ENCODE peak calls at places on chromosomes 12 and 14, in eight cellular contexts. W is NB4, Q is prostate gland, H is heart left ventricle, G is ovary, B is thyroid gland, F is right lobe of liver, R is endothelial cell of umbilical vein. S is an unnamed sample.

GRCh38 chr12:18479266-18479665 is 217.9 kb downstream of the PIK3C2G start:
- DNase-seq in R (no peak), G (no peak), B (no peak), W (no peak), Q (no peak), H (no peak), F (no peak), S (no peak)

GRCh38 chr12:131910302-131911110 is 16.1 kb downstream of the ULK1 start:
- DNase-seq in H (no peak), G (peak), W (no peak), Q (no peak), F (no peak), B (no peak), R (no peak), S (no peak)

GRCh38 chr12:100661300-100661951 is 87.9 kb downstream of the GAS2L3 start:
- DNase-seq in G (no peak), W (no peak), H (no peak), B (no peak), R (peak), F (no peak), Q (no peak), S (no peak)

GRCh38 chr12:122021822-122022392 is at the start of gene BCL7A:
- DNase-seq in W (peak), Q (peak), R (peak), F (peak), H (peak), G (peak), B (peak), S (peak)

GRCh38 chr12:130563322-130563721 is 152.8 kb downstream of the RIMBP2 start:
- DNase-seq in B (no peak), H (no peak), Q (no peak), W (no peak), G (no peak), F (no peak), R (no peak), S (no peak)

GRCh38 chr14:54637270-54637669 is 70.3 kb downstream of the SAMD4A start:
- DNase-seq in R (no peak), Q (no peak), H (no peak), F (no peak), G (no peak), W (no peak), B (peak), S (no peak)

GRCh38 chr14:66483322-66483721 is 2.8 kb upstream of the CCDC196 start:
- DNase-seq in R (no peak), H (no peak), B (peak), F (peak), G (no peak), W (peak), Q (no peak), S (no peak)

GRCh38 chr12:65015850-65016249 is 105.3 kb downstream of the WIF1 start:
- DNase-seq in B (no peak), H (no peak), G (no peak), Q (no peak), R (no peak), W (no peak), F (no peak), S (no peak)

GRCh38 chr12:946656-947055 is 2.8 kb downstream of the RAD52 start:
- DNase-seq in W (peak), Q (no peak), G (no peak), F (no peak), B (no peak), R (no peak), H (no peak), S (no peak)

GRCh38 chr12:948238-948637 is 1.3 kb downstream of the RAD52 start:
- DNase-seq in G (no peak), R (no peak), Q (no peak), H (no peak), B (peak), W (no peak), F (no peak), S (no peak)

GRCh38 chr12:951166-951565 is 1.7 kb upstream of the RAD52 start:
- DNase-seq in F (no peak), G (no peak), Q (no peak), R (no peak), H (no peak), W (no peak), B (no peak), S (no peak)

GRCh38 chr12:946212-946611 is 3.3 kb downstream of the RAD52 start:
- DNase-seq in R (no peak), Q (no peak), W (peak), H (no peak), G (no peak), B (no peak), F (no peak), S (no peak)

GRCh38 chr12:949337-950099 is at the start of gene RAD52:
- DNase-seq in Q (peak), R (peak), G (peak), H (peak), W (peak), B (peak), F (peak), S (peak)
- TF ChIP-seq POLR2A in Q (peak), R (no peak), G (peak), H (no peak), W (peak), B (peak), F (peak), S (peak)

GRCh38 chr12:48924617-48925217 is 575 bp downstream of the FKBP11 start:
- DNase-seq in B (peak), R (peak), Q (peak), F (peak), G (peak), W (no peak), H (peak), S (peak)

GRCh38 chr12:48927261-48927660 is 2.0 kb upstream of the FKBP11 start:
- DNase-seq in R (no peak), Q (no peak), W (no peak), B (no peak), H (no peak), F (no peak), G (no peak), S (no peak)

GRCh38 chr12:48929551-48929950 is 4.3 kb upstream of the FKBP11 start:
- DNase-seq in G (no peak), F (no peak), Q (no peak), B (no peak), H (no peak), R (no peak), W (no peak), S (no peak)

GRCh38 chr12:48923117-48923516 is 2.2 kb downstream of the FKBP11 start:
- DNase-seq in R (no peak), G (no peak), F (no peak), Q (no peak), B (no peak), W (no peak), H (no peak), S (no peak)

DNA sequence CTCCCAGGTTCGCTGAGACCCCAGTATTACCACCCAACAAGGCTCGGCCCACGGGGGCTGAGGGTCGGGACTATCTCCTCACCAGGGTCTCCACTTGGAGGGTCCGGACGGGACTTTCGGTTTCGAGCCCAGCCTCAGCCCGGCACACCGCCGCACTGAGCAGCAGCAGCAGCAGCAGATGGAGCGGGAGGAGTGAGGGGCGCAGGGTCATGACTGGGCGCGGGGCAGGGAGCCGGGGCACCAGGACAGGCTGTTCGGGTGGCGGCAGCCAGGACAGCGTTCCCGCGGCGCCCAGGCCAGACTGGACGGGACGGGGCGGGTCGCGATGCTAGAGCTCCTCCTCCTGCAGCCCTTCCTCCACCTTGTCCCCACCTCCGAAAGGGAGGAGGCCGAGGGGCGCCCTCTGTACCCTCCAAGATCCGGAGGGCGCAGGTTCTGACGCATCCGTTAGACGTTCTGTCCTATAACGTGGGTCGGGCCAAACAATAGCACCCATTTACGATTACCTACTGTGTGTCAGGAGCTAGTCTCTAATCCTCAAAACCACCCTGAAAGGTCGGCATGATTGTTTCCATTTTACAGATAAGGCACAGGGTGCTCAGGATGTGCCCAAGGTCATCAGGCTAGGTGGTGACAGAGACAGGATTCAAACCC is at the start of gene FKBP11:
- DNase-seq in G (peak), B (peak), W (no peak), F (peak), Q (peak), H (peak), R (peak), S (peak)
- TF ChIP-seq POLR2A in G (no peak), B (peak), W (no peak), F (peak), Q (peak), H (no peak), R (peak), S (no peak)

DNA sequence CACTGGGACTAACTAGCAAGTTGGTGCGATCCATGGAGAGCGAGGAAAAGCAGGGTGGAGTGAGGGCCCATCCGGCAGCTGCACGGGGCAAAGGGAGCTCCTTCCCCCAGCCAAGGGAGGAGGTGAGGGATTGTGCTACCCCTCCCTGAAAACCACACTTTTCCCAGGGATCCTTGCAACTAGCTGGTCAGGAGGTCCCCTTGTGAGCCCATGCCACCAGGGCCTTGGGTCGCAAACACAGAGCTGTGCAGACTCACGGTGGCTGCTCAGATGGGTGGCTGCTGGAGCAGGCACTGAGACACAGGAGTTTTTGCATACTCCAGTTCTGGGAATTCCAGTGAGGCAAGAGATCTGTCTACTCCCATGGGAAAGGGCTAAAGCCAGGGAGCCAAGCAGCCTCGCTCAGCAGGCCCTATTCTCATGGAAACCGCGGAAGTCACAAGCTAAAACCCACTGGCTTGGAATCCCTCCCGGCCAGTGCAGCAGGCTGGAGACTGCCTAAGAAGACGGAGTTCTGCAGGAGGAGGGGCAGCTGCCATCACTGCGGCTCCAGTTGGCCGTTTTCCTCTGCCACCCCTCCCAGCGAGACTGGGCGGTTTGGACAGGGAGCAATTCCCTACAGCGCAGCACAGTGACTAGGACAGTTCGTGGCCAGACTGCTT is 10.9 kb upstream of the ZNF705A start:
- DNase-seq in G (peak), R (no peak), B (no peak), W (no peak), H (peak), Q (no peak), F (no peak), S (no peak)
- TF ChIP-seq POLR2A in G (no peak), R (no peak), B (no peak), W (no peak), H (no peak), Q (no peak), F (no peak), S (no peak)

GRCh38 chr12:8698132-8698829 is 490 bp downstream of the RIMKLB start:
- DNase-seq in F (peak), G (peak), B (peak), W (peak), R (peak), Q (peak), H (peak), S (peak)

GRCh38 chr12:8696402-8697100 is 1.2 kb upstream of the RIMKLB start:
- DNase-seq in B (no peak), G (no peak), H (no peak), W (no peak), F (no peak), R (no peak), Q (no peak), S (peak)

GRCh38 chr12:8697120-8697475 is 693 bp upstream of the RIMKLB start:
- DNase-seq in F (no peak), Q (peak), R (peak), G (no peak), H (no peak), B (peak), W (no peak), S (peak)

GRCh38 chr12:8698830-8699330 is 1.1 kb downstream of the RIMKLB start:
- DNase-seq in H (no peak), Q (no peak), R (peak), B (no peak), W (no peak), G (no peak), F (no peak), S (peak)

DNA sequence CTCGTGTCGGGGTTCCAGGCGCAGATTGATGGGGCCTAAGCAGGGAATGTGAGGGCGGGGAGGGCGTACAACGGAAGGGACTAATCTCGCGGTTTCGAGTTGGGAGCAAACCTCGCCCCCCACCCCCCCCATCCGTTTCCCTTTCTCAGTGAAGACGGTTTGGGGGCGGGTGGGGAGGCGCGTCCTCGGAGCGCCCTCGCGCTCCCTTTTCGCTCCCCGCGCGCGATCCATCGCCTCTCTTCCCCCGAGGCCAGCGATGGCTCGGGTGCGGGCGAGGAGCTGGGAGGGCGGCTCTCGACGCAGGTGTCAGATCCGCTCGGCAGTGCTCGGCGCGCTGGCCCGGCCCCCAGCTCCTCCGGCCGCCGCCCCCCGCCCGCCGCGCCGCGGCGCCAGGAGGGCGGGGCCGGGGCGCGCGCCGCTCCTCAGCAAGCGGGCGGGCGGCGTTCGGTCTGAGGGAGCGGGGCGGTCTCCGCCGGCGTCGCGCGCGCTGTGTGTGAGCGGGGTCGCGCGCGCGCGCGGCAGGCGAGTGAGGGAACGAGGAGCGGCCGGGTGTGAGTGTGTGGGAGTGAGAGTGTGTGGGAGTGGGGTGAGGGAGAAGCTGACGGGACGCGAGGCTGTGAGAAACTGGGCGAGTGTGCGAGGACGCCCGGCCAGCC is at the start of gene RIMKLB:
- DNase-seq in Q (peak), F (peak), G (peak), R (peak), H (peak), B (peak), W (peak), S (peak)
- TF ChIP-seq POLR2A in Q (peak), F (peak), G (peak), R (no peak), H (no peak), B (peak), W (peak), S (peak)

GRCh38 chr14:24146978-24147760 is at the start of gene RNF31:
- DNase-seq in B (peak), W (peak), H (peak), Q (peak), G (peak), R (peak), F (peak), S (peak)
- TF ChIP-seq POLR2A in B (peak), W (peak), H (no peak), Q (peak), G (peak), R (peak), F (peak), S (peak)

DNA sequence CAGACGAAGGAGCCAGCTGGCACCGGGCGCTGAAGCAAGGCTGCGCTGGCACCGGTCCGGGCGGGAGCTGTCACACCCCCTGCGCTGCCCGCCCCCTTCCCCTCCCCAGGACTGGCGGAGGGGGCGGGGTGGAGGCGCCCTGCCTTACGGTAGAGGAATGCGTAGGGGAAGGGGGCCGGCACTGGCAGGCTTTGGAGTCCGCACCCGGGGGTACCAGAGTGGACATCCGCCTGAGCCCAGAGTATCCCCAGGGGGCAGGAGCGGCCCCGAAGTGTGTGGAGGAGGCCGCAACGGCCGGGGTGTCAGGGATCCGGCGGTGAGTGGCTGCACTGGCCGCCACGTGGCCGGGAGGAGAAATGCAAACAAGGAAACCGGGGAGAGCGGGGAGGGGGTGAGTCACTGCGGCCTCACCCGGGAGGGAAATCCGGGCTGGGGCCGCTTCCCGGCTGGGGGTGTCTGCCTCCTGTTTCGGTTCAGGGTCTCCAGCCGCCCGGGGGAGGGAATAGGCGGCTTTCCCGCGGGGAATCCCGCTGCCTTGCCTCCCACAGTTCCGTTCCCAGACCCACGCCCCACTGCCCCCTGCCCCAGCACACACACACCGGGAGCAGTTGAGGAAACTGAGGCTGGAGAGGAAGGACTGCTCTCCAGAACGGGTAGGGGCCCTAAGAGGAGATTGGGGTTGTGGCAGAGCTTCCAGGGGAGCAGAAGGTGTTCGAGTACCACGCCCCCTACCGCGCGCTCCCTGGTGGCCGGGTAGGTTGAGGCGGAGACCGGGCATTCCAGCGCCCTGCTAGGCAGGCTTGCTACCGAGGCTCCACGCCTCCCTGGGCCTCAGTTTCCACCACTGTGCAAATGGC is at the start of gene RAPGEF3:
- DNase-seq in B (peak), G (peak), R (peak), W (peak), F (peak), H (peak), Q (peak), S (peak)
- TF ChIP-seq POLR2A in B (peak), G (peak), R (peak), W (peak), F (peak), H (no peak), Q (peak), S (no peak)

GRCh38 chr12:95942106-95942531 is 295 bp downstream of the CCDC38 start:
- DNase-seq in B (no peak), G (no peak), F (peak), Q (no peak), W (peak), H (no peak), R (no peak), S (no peak)

GRCh38 chr12:95944108-95944704 is 1.1 kb downstream of the AMDHD1 start:
- DNase-seq in W (peak), R (no peak), H (no peak), F (peak), B (no peak), G (no peak), Q (no peak), S (no peak)

GRCh38 chr12:95940514-95940913 is 1.9 kb downstream of the CCDC38 start:
- DNase-seq in H (no peak), G (no peak), B (no peak), R (no peak), F (peak), Q (no peak), W (no peak), S (no peak)

GRCh38 chr12:95942532-95943230 is at the start of gene CCDC38:
- DNase-seq in R (no peak), G (peak), H (peak), B (peak), F (peak), W (peak), Q (peak), S (peak)

DNA sequence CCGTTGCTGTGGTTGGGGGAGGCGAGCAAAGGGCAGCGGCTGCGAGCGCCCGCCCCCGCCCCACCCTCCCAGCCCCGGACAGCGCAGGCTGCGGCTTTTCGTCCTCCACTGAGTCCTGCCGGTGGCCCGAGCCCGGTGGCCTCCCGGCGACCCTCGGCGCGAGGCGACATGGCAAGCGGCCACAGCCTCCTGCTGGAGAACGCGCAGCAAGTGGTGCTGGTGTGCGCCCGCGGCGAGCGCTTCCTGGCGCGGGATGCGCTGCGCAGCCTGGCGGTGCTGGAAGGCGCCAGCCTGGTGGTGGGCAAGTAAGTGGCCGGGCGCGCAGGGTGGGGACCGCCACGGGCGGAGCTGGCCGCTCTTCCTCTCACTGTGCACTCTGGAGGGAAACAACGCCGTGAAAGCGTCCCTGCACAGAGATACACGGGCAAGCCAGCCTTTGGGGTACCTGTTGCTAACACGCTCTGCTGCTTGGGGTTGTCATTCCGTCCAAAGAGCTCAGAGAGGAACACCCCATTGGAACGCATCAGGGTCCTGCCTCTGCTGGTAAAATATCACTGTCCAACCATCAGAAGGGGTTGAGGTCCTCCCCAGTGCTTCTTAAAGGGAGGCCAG is at the start of gene AMDHD1:
- DNase-seq in F (peak), H (peak), G (peak), R (peak), Q (peak), B (peak), W (peak), S (peak)
- TF ChIP-seq POLR2A in F (peak), H (no peak), G (no peak), R (no peak), Q (no peak), B (peak), W (no peak), S (peak)

S was measured in erythroblast.